ENCODE peak calls at places on chromosome 20, in six cellular contexts. P is IMR-90, S is GM12865, C is heart right ventricle, B is iPS DF 6.9, K is uterus. U is an unnamed sample.

GRCh38 chr20:44683263-44684046 is 31.7 kb upstream of the CCN5 start:
- DNase-seq in S (peak), K (no peak), B (peak), C (no peak), P (peak), U (peak)

GRCh38 chr20:58852559-58853271 is at the start of gene GNAS:
- DNase-seq in P (peak), S (peak), C (peak), K (peak), B (no peak), U (no peak)

GRCh38 chr20:5766085-5766764 is 16.0 kb downstream of the SHLD1 start:
- DNase-seq in K (no peak), B (no peak), S (no peak), C (no peak), P (no peak), U (no peak)

GRCh38 chr20:37640600-37641561 is 52.9 kb upstream of the CTNNBL1 start:
- DNase-seq in C (no peak), S (no peak), K (no peak), B (no peak), P (no peak), U (no peak)

GRCh38 chr20:17844133-17844429 is 124.5 kb downstream of the SNX5 start:
- DNase-seq in P (no peak), S (no peak), B (no peak), C (no peak), K (no peak), U (no peak)

GRCh38 chr20:32252189-32252588 is 25.3 kb upstream of the KIF3B start:
- DNase-seq in C (no peak), K (no peak), P (no peak), B (no peak), S (peak), U (no peak)

GRCh38 chr20:11003341-11003740 is 329.5 kb upstream of the JAG1 start:
- DNase-seq in C (no peak), K (no peak), B (no peak), S (no peak), P (no peak), U (no peak)

GRCh38 chr20:62938105-62938888 is at the start of gene GID8:
- DNase-seq in C (peak), K (no peak), B (no peak), S (peak), P (peak), U (no peak)

GRCh38 chr20:63702036-63702665 is 5.6 kb downstream of the ARFRP1 start:
- DNase-seq in P (no peak), S (no peak), B (no peak), C (no peak), K (no peak), U (no peak)

GRCh38 chr20:31568041-31568731 is 36.9 kb upstream of the ID1 start:
- DNase-seq in P (peak), S (no peak), C (no peak), K (no peak), B (no peak), U (no peak)

GRCh38 chr20:22773326-22773725 is 189.0 kb upstream of the FOXA2 start:
- DNase-seq in S (no peak), B (no peak), K (no peak), C (no peak), P (no peak), U (no peak)

GRCh38 chr20:10527781-10528180 is 92.7 kb downstream of the SLX4IP start:
- DNase-seq in B (no peak), C (no peak), K (no peak), S (no peak), P (no peak), U (no peak)

GRCh38 chr20:8215516-8215915 is 83.5 kb downstream of the PLCB1 start:
- DNase-seq in S (no peak), C (no peak), P (peak), K (no peak), B (no peak), U (no peak)

GRCh38 chr20:13883425-13883824 is 98.6 kb downstream of the NDUFAF5 start:
- DNase-seq in B (no peak), K (no peak), S (no peak), P (no peak), C (no peak), U (no peak)

GRCh38 chr20:45470262-45470931 is 844 bp downstream of the WFDC2 start:
- DNase-seq in C (peak), K (no peak), B (no peak), P (no peak), S (peak), U (no peak)

GRCh38 chr20:19764207-19764606 is 6.1 kb downstream of the RIN2 start:
- DNase-seq in B (no peak), C (no peak), P (peak), S (no peak), K (no peak), U (no peak)

GRCh38 chr20:49345538-49345937 is 67.7 kb upstream of the ZNFX1 start:
- DNase-seq in K (peak), P (peak), C (no peak), B (no peak), S (no peak), U (no peak)
- H3K4me3 ChIP-seq in K (no peak), P (no peak), C (peak), B (no peak), S (no peak), U (no peak)

DNA sequence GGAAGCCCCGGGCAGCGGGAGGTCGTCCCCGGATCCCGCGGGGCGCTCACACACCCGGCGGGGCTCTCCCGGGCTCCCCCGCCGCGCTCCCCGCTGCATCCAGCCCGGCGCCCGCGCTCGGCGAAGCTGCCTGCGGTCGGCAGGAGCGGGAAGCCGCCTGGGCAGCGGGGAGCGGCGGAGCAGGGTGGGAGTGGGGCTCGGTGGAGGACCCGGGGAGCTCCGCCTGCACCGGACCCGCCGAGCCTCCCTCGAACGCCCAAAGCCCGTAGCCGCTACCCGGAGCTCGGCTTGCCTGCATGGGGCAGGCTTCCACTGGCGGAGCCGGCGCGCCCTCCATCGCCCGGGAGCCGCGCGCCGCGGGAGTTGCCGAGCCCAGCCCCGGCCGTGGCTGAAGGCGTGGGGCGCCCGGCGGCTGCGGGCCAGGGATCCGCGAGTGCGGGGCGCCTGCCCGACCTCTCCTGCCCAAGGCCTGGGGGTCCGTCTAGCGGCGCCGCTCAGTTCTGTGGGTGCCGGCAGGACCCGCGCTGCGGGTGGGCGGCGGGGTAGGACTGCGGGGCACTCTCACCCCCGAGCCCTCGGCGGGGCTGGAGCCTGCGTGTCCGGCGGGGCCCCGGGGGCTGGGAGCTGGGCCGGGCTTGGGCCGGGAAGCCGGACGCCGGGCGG is 671 bp downstream of the CDH4 start:
- DNase-seq in C (no peak), K (no peak), S (no peak), B (no peak), P (peak), U (no peak)
- H3K4me3 ChIP-seq in C (peak), K (no peak), S (no peak), B (peak), P (peak), U (peak)

GRCh38 chr20:536426-537012 is 7.1 kb downstream of the CSNK2A1 start:
- DNase-seq in C (no peak), B (no peak), P (no peak), K (no peak), S (no peak), U (no peak)

GRCh38 chr20:532530-532929 is 11.1 kb downstream of the CSNK2A1 start:
- DNase-seq in C (no peak), P (no peak), B (no peak), K (no peak), S (no peak), U (no peak)

GRCh38 chr20:539236-539635 is 4.4 kb downstream of the CSNK2A1 start:
- DNase-seq in C (no peak), S (no peak), B (no peak), K (no peak), P (no peak), U (no peak)

GRCh38 chr20:537983-538382 is 5.6 kb downstream of the CSNK2A1 start:
- DNase-seq in S (no peak), P (no peak), K (no peak), B (no peak), C (no peak), U (no peak)

GRCh38 chr20:535958-536357 is 7.6 kb downstream of the CSNK2A1 start:
- DNase-seq in S (no peak), C (no peak), B (no peak), K (no peak), P (no peak), U (no peak)
- H3K4me3 ChIP-seq in S (no peak), C (no peak), B (no peak), K (no peak), P (no peak), U (no peak)

GRCh38 chr20:35768731-35769664 is 2.8 kb upstream of the PHF20 start:
- DNase-seq in C (peak), S (peak), P (peak), B (peak), K (peak), U (no peak)

GRCh38 chr20:35771689-35772562 is at the start of gene PHF20:
- DNase-seq in S (peak), B (peak), C (peak), K (peak), P (peak), U (peak)

GRCh38 chr20:35772563-35773058 is 796 bp downstream of the PHF20 start:
- DNase-seq in S (no peak), K (peak), P (no peak), B (no peak), C (no peak), U (no peak)

GRCh38 chr20:35773154-35773751 is 1.4 kb downstream of the PHF20 start:
- DNase-seq in S (peak), K (no peak), P (peak), C (no peak), B (no peak), U (no peak)

DNA sequence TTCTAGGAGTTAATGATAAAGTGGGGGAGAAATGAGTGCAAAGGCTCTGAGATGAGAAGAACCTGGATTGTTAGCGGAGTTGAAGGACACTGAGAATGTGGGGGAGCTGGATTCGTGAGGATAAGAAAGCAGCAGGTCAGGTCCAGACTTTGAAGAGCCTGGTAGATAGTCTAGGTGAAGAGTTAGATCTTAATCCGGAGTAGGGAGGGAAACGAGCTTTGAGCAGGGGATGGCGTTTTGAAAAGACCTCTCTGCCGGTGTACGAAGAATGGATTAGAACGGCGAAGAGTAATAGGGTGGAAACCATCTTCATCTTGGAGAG is 487 bp upstream of the PHF20 start:
- DNase-seq in K (peak), S (no peak), B (no peak), P (no peak), C (no peak), U (no peak)
- H3K4me3 ChIP-seq in K (no peak), S (peak), B (no peak), P (peak), C (peak), U (no peak)

DNA sequence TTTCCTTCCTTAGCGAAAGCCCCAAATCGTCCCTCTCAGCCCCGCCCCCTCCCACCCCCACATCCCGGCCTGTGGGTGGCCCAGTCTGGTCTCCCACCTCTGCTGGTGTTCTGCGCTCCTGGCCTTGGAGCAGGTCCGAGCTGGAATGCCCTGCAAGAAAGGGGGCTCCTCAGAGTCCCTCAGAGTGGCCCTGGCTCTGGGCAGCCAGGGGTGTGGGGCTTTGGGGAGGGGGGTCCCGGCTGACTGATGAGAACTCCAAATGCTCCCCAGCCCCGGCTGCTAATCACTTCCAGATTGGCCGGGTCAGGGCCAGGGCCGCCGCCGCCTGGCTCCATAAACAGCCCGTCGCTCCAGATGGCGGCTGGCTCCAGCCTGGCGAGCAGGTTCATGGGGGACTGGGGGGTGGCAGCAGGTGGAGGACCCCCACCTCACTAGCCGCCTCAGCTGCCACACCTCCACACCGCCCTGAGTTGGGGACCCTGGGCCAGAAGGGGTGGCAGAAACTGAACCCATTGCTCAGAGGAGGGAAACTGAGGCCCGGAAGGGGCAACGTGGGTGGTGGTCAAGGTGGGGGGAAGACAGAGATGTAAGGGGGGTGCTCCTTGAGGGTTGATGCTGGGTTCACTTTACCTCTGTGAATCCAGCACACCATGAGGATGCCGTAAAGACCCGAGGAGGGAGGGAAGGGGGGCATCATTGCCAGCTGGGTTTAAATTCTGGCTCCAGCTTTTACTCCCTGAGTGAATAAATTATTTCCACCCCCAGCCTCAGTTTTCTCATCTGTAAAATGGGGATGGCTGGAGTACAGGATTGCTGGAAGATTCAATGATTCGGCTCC is 59.8 kb downstream of the UBE2V1 start:
- DNase-seq in K (no peak), B (no peak), C (no peak), P (no peak), S (no peak), U (no peak)
- H3K4me3 ChIP-seq in K (no peak), B (no peak), C (no peak), P (no peak), S (no peak), U (no peak)

GRCh38 chr20:57481281-57481711 is 43.6 kb downstream of the CTCFL start:
- DNase-seq in K (no peak), P (no peak), S (peak), B (no peak), C (no peak), U (no peak)
- H3K4me3 ChIP-seq in K (no peak), P (no peak), S (peak), B (no peak), C (no peak), U (no peak)

GRCh38 chr20:408843-409696 is 971 bp downstream of the RBCK1 start:
- DNase-seq in B (no peak), K (no peak), S (peak), C (no peak), P (no peak), U (peak)
- H3K4me3 ChIP-seq in B (peak), K (peak), S (peak), C (peak), P (peak), U (peak)

GRCh38 chr20:21681932-21682318 is 23.5 kb upstream of the PAX1 start:
- DNase-seq in K (no peak), P (no peak), C (no peak), S (no peak), B (no peak), U (no peak)
- H3K4me3 ChIP-seq in K (no peak), P (no peak), C (no peak), S (no peak), B (no peak), U (no peak)

DNA sequence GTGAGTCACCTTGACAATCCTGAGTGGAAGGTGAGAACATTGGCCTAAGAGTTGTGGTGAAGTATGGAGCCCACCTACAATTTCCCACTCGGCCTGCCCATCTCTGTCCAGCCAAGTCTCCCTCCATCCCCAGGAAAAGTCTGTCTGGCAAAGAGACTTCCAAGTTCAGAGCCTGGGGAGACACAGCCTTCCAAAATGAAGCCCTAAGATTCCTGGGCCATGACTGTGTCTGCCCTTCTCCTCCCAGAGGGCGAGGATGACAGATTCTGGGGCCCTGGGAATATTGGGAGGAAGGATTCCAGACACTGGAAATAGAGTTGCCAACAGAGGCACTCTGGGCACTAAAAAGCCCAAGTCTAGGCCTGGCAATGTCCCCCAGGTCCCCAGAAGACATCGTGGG is 176.8 kb downstream of the NFATC2 start:
- DNase-seq in S (no peak), C (no peak), P (peak), B (no peak), K (no peak), U (no peak)
- H3K4me3 ChIP-seq in S (no peak), C (no peak), P (no peak), B (no peak), K (no peak), U (no peak)

U was measured in Jurkat, Clone E6-1.